ENCODE peak calls at places on chromosomes 11 and 22, in seven cellular contexts. One of them, this sample, is unnamed.

GRCh38 chr11:2105536-2105935 is 33.7 kb downstream of the IGF2 start:
- DNase-seq in SK-N-SH: no peak
- DNase-seq in HepG2: no peak
- DNase-seq in H1: no peak
- DNase-seq in GM12892: no peak
- DNase-seq in K562: no peak
- DNase-seq in GM12878: no peak
- DNase-seq in this sample: no peak

GRCh38 chr11:129374993-129375721 is 491 bp upstream of the BARX2 start:
- DNase-seq in SK-N-SH: peak
- DNase-seq in HepG2: no peak
- DNase-seq in H1: no peak
- DNase-seq in GM12892: peak
- DNase-seq in K562: no peak
- DNase-seq in GM12878: no peak
- DNase-seq in this sample: no peak

GRCh38 chr22:43537019-43537585 is 125.3 kb downstream of the MPPED1 start:
- DNase-seq in SK-N-SH: no peak
- DNase-seq in HepG2: peak
- DNase-seq in H1: no peak
- DNase-seq in GM12892: no peak
- DNase-seq in K562: peak
- DNase-seq in GM12878: no peak
- DNase-seq in this sample: no peak

GRCh38 chr11:17924713-17925112 is 88.1 kb downstream of the SERGEF start:
- DNase-seq in SK-N-SH: no peak
- DNase-seq in HepG2: no peak
- DNase-seq in H1: no peak
- DNase-seq in GM12892: no peak
- DNase-seq in K562: no peak
- DNase-seq in GM12878: no peak
- DNase-seq in this sample: no peak

GRCh38 chr11:110430267-110431211 is 791 bp downstream of the FDX1 start:
- DNase-seq in SK-N-SH: no peak
- DNase-seq in HepG2: peak
- DNase-seq in H1: no peak
- DNase-seq in GM12892: no peak
- DNase-seq in K562: no peak
- DNase-seq in GM12878: peak
- DNase-seq in this sample: peak

GRCh38 chr11:124717786-124718634 is 21.7 kb upstream of the NRGN start:
- DNase-seq in SK-N-SH: peak
- DNase-seq in HepG2: peak
- DNase-seq in H1: no peak
- DNase-seq in GM12892: no peak
- DNase-seq in K562: no peak
- DNase-seq in GM12878: no peak
- DNase-seq in this sample: no peak

GRCh38 chr11:2699185-2699530 is 636 bp downstream of the KCNQ1OT1 start:
- DNase-seq in SK-N-SH: peak
- DNase-seq in HepG2: no peak
- DNase-seq in H1: no peak
- DNase-seq in GM12892: no peak
- DNase-seq in K562: no peak
- DNase-seq in GM12878: no peak
- DNase-seq in this sample: no peak

GRCh38 chr11:45655347-45655756 is 10.1 kb downstream of the CHST1 start:
- DNase-seq in SK-N-SH: peak
- DNase-seq in HepG2: peak
- DNase-seq in H1: peak
- DNase-seq in GM12892: peak
- DNase-seq in K562: peak
- DNase-seq in GM12878: no peak
- DNase-seq in this sample: peak

GRCh38 chr11:102831709-102832492 is 11.5 kb downstream of the MMP3 start:
- DNase-seq in SK-N-SH: no peak
- DNase-seq in HepG2: peak
- DNase-seq in H1: no peak
- DNase-seq in GM12892: no peak
- DNase-seq in K562: no peak
- DNase-seq in GM12878: no peak
- DNase-seq in this sample: no peak

GRCh38 chr11:33785609-33786008 is 11.3 kb upstream of the FBXO3 start:
- DNase-seq in SK-N-SH: no peak
- DNase-seq in HepG2: no peak
- DNase-seq in H1: no peak
- DNase-seq in GM12892: no peak
- DNase-seq in K562: no peak
- DNase-seq in GM12878: no peak
- DNase-seq in this sample: no peak

GRCh38 chr11:1306186-1307162 is 3.0 kb downstream of the TOLLIP start:
- DNase-seq in SK-N-SH: no peak
- DNase-seq in HepG2: no peak
- DNase-seq in H1: no peak
- DNase-seq in GM12892: no peak
- DNase-seq in K562: no peak
- DNase-seq in GM12878: no peak
- DNase-seq in this sample: no peak

GRCh38 chr22:36595968-36596367 is 67.0 kb upstream of the EIF3D start:
- DNase-seq in SK-N-SH: no peak
- DNase-seq in HepG2: no peak
- DNase-seq in H1: no peak
- DNase-seq in GM12892: no peak
- DNase-seq in K562: no peak
- DNase-seq in GM12878: no peak
- DNase-seq in this sample: no peak

GRCh38 chr22:49936973-49937757 is 18.7 kb downstream of the CRELD2 start:
- DNase-seq in SK-N-SH: no peak
- DNase-seq in HepG2: no peak
- DNase-seq in H1: no peak
- DNase-seq in GM12892: no peak
- DNase-seq in K562: no peak
- DNase-seq in GM12878: no peak
- DNase-seq in this sample: no peak

DNA sequence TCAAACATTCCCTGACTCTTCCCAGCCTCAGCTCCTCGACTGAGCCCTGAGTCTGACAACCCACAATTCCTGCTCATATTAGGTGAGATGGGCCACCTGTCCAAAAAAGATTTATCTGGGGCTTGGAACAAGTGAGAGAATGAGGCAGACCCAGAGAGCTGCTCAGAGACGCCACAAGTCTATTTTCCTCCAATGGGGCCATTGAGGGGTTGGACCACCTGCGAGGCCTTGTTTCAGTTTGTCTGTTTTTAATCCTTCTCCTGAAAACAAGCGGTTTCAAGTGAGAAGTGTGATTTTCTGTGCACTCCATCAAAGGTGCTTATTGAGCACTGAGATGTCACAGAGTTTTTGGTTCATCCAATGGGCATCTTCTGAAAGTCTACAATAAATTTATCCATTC is 168.6 kb downstream of the MIAT start:
- DNase-seq in SK-N-SH: no peak
- DNase-seq in HepG2: no peak
- DNase-seq in H1: no peak
- DNase-seq in GM12892: no peak
- DNase-seq in K562: no peak
- DNase-seq in GM12878: no peak
- DNase-seq in this sample: no peak
- TF ChIP-seq TAF1 in SK-N-SH: no peak
- TF ChIP-seq TAF1 in HepG2: no peak
- TF ChIP-seq TAF1 in H1: no peak
- TF ChIP-seq TAF1 in GM12892: no peak
- TF ChIP-seq TAF1 in K562: no peak
- TF ChIP-seq TAF1 in GM12878: no peak
- TF ChIP-seq TAF1 in this sample: no peak

DNA sequence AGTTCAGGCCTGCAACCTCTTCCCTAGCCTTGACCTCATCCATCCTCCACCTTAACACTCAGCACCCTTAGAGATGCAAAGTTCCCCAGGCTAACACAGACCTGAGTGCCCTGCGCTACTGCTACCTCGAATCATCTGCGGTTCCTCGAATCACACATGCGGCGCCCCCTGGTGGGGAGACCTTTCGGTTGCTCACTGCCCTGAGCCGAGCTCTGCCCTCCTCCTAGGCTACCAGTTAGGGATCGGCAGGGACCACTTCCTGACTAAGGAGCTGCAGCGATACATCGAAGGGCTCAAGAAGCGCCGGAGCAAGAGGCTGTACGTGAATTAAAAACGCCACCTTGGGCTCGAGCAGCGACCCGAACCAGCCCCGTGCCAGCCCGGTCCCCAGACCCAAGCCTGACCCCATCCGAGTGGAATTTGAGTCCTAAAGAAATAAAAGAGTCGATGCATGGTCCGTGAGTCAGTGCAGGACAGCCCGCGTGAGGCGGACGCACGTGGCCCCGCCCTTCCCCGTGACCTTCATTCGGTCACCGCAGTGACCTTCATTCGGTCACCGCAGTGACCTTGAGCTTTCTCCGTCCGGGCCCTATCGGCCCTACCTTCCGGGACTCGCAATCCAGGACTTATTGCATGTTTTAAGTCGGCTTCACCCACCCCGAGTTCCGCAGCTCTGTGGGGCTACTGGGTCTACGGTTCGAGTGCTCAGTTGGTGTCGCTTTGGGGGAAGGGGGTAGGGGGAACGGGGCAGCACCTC is 830 bp upstream of the ESRRA start:
- DNase-seq in SK-N-SH: peak
- DNase-seq in HepG2: peak
- DNase-seq in H1: peak
- DNase-seq in GM12892: peak
- DNase-seq in K562: peak
- DNase-seq in GM12878: peak
- DNase-seq in this sample: peak
- TF ChIP-seq POLR2AphosphoS5 in SK-N-SH: peak
- TF ChIP-seq POLR2AphosphoS5 in HepG2: peak
- TF ChIP-seq POLR2AphosphoS5 in H1: peak
- TF ChIP-seq POLR2AphosphoS5 in GM12892: peak
- TF ChIP-seq POLR2AphosphoS5 in K562: peak
- TF ChIP-seq POLR2AphosphoS5 in GM12878: peak
- TF ChIP-seq POLR2AphosphoS5 in this sample: no peak

GRCh38 chr22:44632823-44633478 is 69.1 kb upstream of the PRR5 start:
- DNase-seq in SK-N-SH: no peak
- DNase-seq in HepG2: no peak
- DNase-seq in H1: no peak
- DNase-seq in GM12892: no peak
- DNase-seq in K562: no peak
- DNase-seq in GM12878: no peak
- DNase-seq in this sample: no peak

GRCh38 chr22:44633647-44634046 is 68.4 kb upstream of the PRR5 start:
- DNase-seq in SK-N-SH: no peak
- DNase-seq in HepG2: no peak
- DNase-seq in H1: no peak
- DNase-seq in GM12892: no peak
- DNase-seq in K562: no peak
- DNase-seq in GM12878: no peak
- DNase-seq in this sample: no peak

GRCh38 chr22:44638966-44639739 is 62.9 kb upstream of the PRR5 start:
- DNase-seq in SK-N-SH: peak
- DNase-seq in HepG2: no peak
- DNase-seq in H1: no peak
- DNase-seq in GM12892: no peak
- DNase-seq in K562: no peak
- DNase-seq in GM12878: no peak
- DNase-seq in this sample: no peak

GRCh38 chr22:44630826-44631225 is 71.2 kb upstream of the PRR5 start:
- DNase-seq in SK-N-SH: no peak
- DNase-seq in HepG2: no peak
- DNase-seq in H1: no peak
- DNase-seq in GM12892: no peak
- DNase-seq in K562: no peak
- DNase-seq in GM12878: no peak
- DNase-seq in this sample: no peak

GRCh38 chr22:44634426-44635321 is 67.3 kb upstream of the PRR5 start:
- DNase-seq in SK-N-SH: no peak
- DNase-seq in HepG2: peak
- DNase-seq in H1: no peak
- DNase-seq in GM12892: no peak
- DNase-seq in K562: no peak
- DNase-seq in GM12878: no peak
- DNase-seq in this sample: no peak
- TF ChIP-seq TAF1 in SK-N-SH: no peak
- TF ChIP-seq TAF1 in HepG2: no peak
- TF ChIP-seq TAF1 in H1: no peak
- TF ChIP-seq TAF1 in GM12892: no peak
- TF ChIP-seq TAF1 in K562: no peak
- TF ChIP-seq TAF1 in GM12878: no peak
- TF ChIP-seq TAF1 in this sample: no peak

GRCh38 chr22:32561163-32561562 is 86.6 kb downstream of the FBXO7 start:
- DNase-seq in SK-N-SH: no peak
- DNase-seq in HepG2: no peak
- DNase-seq in H1: no peak
- DNase-seq in GM12892: no peak
- DNase-seq in K562: no peak
- DNase-seq in GM12878: no peak
- DNase-seq in this sample: no peak

GRCh38 chr22:32558681-32559355 is 84.2 kb downstream of the FBXO7 start:
- DNase-seq in SK-N-SH: no peak
- DNase-seq in HepG2: no peak
- DNase-seq in H1: no peak
- DNase-seq in GM12892: no peak
- DNase-seq in K562: no peak
- DNase-seq in GM12878: no peak
- DNase-seq in this sample: no peak

GRCh38 chr22:32555546-32555945 is 80.9 kb downstream of the FBXO7 start:
- DNase-seq in SK-N-SH: no peak
- DNase-seq in HepG2: no peak
- DNase-seq in H1: no peak
- DNase-seq in GM12892: no peak
- DNase-seq in K562: no peak
- DNase-seq in GM12878: no peak
- DNase-seq in this sample: no peak

GRCh38 chr22:32556150-32556549 is 81.5 kb downstream of the FBXO7 start:
- DNase-seq in SK-N-SH: no peak
- DNase-seq in HepG2: no peak
- DNase-seq in H1: no peak
- DNase-seq in GM12892: no peak
- DNase-seq in K562: no peak
- DNase-seq in GM12878: no peak
- DNase-seq in this sample: no peak

GRCh38 chr22:32557424-32557823 is 82.8 kb downstream of the FBXO7 start:
- DNase-seq in SK-N-SH: no peak
- DNase-seq in HepG2: no peak
- DNase-seq in H1: no peak
- DNase-seq in GM12892: no peak
- DNase-seq in K562: no peak
- DNase-seq in GM12878: no peak
- DNase-seq in this sample: no peak
- TF ChIP-seq POLR2AphosphoS5 in SK-N-SH: no peak
- TF ChIP-seq POLR2AphosphoS5 in HepG2: no peak
- TF ChIP-seq POLR2AphosphoS5 in H1: no peak
- TF ChIP-seq POLR2AphosphoS5 in GM12892: no peak
- TF ChIP-seq POLR2AphosphoS5 in K562: no peak
- TF ChIP-seq POLR2AphosphoS5 in GM12878: no peak
- TF ChIP-seq POLR2AphosphoS5 in this sample: no peak

This sample was measured in GM12891.